ENCODE peak calls at places on chromosome 4, in six cellular contexts. One of them, this sample, is unnamed.

GRCh38 chr4:70556856-70557255 is 35.2 kb upstream of the AMBN start:
- DNase-seq in globus pallidus: no peak
- DNase-seq in NCI-H1105: no peak
- DNase-seq in lower lobe of right lung: no peak
- DNase-seq in SHP77: no peak
- DNase-seq in activated T-helper 1 cell treated with Interleukin-2 at 50 U/mL for 16 hours: no peak
- DNase-seq in this sample: no peak

GRCh38 chr4:131091896-131092295 is 1995.9 kb downstream of the C4orf33 start:
- DNase-seq in globus pallidus: peak
- DNase-seq in NCI-H1105: no peak
- DNase-seq in lower lobe of right lung: no peak
- DNase-seq in SHP77: no peak
- DNase-seq in activated T-helper 1 cell treated with Interleukin-2 at 50 U/mL for 16 hours: no peak
- DNase-seq in this sample: no peak

GRCh38 chr4:68591204-68591603 is 15.1 kb upstream of the UGT2B17 start:
- DNase-seq in globus pallidus: no peak
- DNase-seq in NCI-H1105: no peak
- DNase-seq in lower lobe of right lung: no peak
- DNase-seq in SHP77: no peak
- DNase-seq in activated T-helper 1 cell treated with Interleukin-2 at 50 U/mL for 16 hours: no peak
- DNase-seq in this sample: no peak

GRCh38 chr4:86613734-86614133 is 19.6 kb downstream of the PTPN13 start:
- DNase-seq in globus pallidus: no peak
- DNase-seq in NCI-H1105: no peak
- DNase-seq in lower lobe of right lung: no peak
- DNase-seq in SHP77: no peak
- DNase-seq in activated T-helper 1 cell treated with Interleukin-2 at 50 U/mL for 16 hours: no peak
- DNase-seq in this sample: no peak

GRCh38 chr4:17111436-17111835 is 213.0 kb upstream of the LDB2 start:
- DNase-seq in globus pallidus: no peak
- DNase-seq in NCI-H1105: no peak
- DNase-seq in lower lobe of right lung: no peak
- DNase-seq in SHP77: no peak
- DNase-seq in activated T-helper 1 cell treated with Interleukin-2 at 50 U/mL for 16 hours: no peak
- DNase-seq in this sample: no peak

GRCh38 chr4:90753068-90753467 is 625.9 kb downstream of the CCSER1 start:
- DNase-seq in globus pallidus: no peak
- DNase-seq in NCI-H1105: no peak
- DNase-seq in lower lobe of right lung: no peak
- DNase-seq in SHP77: no peak
- DNase-seq in activated T-helper 1 cell treated with Interleukin-2 at 50 U/mL for 16 hours: no peak
- DNase-seq in this sample: no peak

GRCh38 chr4:112170451-112170993 is 25.3 kb downstream of the FAM241A start:
- DNase-seq in globus pallidus: no peak
- DNase-seq in NCI-H1105: no peak
- DNase-seq in lower lobe of right lung: no peak
- DNase-seq in SHP77: no peak
- DNase-seq in activated T-helper 1 cell treated with Interleukin-2 at 50 U/mL for 16 hours: no peak
- DNase-seq in this sample: no peak

GRCh38 chr4:1317177-1318045 is 27.7 kb downstream of the MAEA start:
- DNase-seq in globus pallidus: no peak
- DNase-seq in NCI-H1105: no peak
- DNase-seq in lower lobe of right lung: no peak
- DNase-seq in SHP77: no peak
- DNase-seq in activated T-helper 1 cell treated with Interleukin-2 at 50 U/mL for 16 hours: no peak
- DNase-seq in this sample: no peak